ENCODE peak calls at places on chromosomes 7 and 10, in seven cellular contexts. H is ovary, Q is GM12878, M is BE2C, T is esophagus squamous epithelium, C is WTC11, K is nephron progenitor cell. U is an unnamed sample.
A peak's percentile ranks its signal among the peaks of the same experiment; 100 is the strongest.

GRCh38 chr10:10780746-10781145 is 236.9 kb upstream of the CELF2 start:
- DNase-seq in H (no peak), Q (no peak), M (no peak), T (no peak), C (no peak), K (no peak), U (no peak)

GRCh38 chr7:2452074-2452507 is 24.1 kb downstream of the GRIFIN start:
- DNase-seq in H (no peak), Q (no peak), M (peak; percentile 26), T (no peak), C (no peak), K (no peak), U (no peak)

GRCh38 chr10:82674036-82674435 is 799.0 kb downstream of the NRG3 start:
- DNase-seq in H (no peak), Q (no peak), M (no peak), T (no peak), C (no peak), K (no peak), U (no peak)

GRCh38 chr10:130227883-130228282 is 91.7 kb downstream of the GLRX3 start:
- DNase-seq in H (no peak), Q (no peak), M (no peak), T (no peak), C (no peak), K (no peak), U (no peak)

GRCh38 chr7:136911362-136911761 is 42.9 kb downstream of the CHRM2 start:
- DNase-seq in H (no peak), Q (no peak), M (peak; percentile 14), T (no peak), C (no peak), K (no peak), U (no peak)

GRCh38 chr10:75263806-75264205 is 28.0 kb upstream of the COMTD1 start:
- DNase-seq in H (no peak), Q (no peak), M (no peak), T (no peak), C (no peak), K (no peak), U (no peak)

GRCh38 chr10:21527634-21528451 is 2.4 kb upstream of the SKIDA1 start:
- DNase-seq in H (no peak), Q (no peak), M (no peak), T (no peak), C (no peak), K (no peak), U (no peak)

GRCh38 chr7:71824356-71824755 is 587.8 kb downstream of the CALN1 start:
- DNase-seq in H (no peak), Q (no peak), M (no peak), T (no peak), C (no peak), K (no peak), U (no peak)

DNA sequence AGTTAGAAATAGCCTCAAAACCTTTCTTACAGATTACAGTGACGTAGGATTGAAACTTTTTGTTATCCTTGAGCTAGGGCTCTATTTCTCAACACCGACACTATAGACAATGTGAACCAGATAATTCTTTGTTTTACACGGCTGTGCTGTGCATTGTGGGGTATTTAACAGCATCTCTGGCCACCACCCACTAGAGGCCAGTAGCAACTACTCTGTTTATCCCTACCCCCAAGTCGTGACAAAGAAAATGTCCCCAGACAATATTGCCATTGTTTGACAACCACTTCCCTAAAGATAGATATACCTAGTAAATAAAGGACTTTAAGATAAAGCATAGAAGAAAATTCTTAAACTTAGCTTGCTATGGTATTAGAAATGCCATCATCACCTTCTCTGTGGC is 359.6 kb downstream of the ARL4A start:
- DNase-seq in H (no peak), Q (no peak), M (no peak), T (no peak), C (no peak), K (no peak), U (no peak)
- TF ChIP-seq CTCF in H (no peak), Q (no peak), M (no peak), T (no peak), C (no peak), K (no peak), U (no peak)

GRCh38 chr10:9315292-9315691 is 1260.8 kb downstream of the GATA3 start:
- DNase-seq in H (no peak), Q (no peak), M (no peak), T (no peak), C (no peak), K (no peak), U (no peak)

DNA sequence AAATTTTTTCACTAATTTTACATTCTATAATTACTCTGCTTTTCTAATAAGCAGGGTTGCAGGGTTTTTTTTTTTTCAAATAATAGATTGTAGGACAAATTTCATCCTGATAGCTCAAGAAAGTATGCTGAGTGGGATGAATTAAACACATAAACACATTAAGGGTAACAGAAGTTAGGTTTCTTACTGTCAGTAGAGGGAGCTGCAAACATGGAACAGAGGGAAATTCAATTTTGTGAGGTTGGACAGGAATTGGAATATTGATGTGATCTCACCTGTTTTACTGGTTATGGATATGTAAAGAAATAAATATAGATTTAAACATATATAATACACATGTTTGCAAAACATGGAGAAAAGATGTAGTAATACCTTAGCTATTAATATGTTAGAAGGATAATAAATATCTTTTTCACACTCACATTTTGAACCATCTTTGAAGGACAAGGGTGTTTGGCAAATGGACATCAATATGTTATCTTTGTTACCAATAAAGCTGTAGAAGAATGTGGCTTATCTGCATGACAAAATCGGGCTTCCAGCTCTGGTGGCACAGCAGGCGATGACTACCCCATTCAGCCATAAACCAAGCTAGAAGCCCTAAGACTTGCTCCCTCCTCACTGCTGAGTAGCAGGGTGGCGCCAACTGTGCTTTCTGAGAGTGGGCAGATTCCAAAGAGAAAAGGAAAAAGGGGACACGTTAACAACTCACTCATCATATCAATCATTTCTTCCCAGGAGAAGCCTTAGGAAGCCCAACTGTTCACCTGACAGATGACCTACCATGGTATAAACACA is 1257.4 kb downstream of the GATA3 start:
- DNase-seq in H (no peak), Q (no peak), M (no peak), T (no peak), C (no peak), K (no peak), U (no peak)
- TF ChIP-seq CTCF in H (no peak), Q (no peak), M (peak; percentile 39), T (no peak), C (no peak), K (peak; percentile 29), U (peak; percentile 14)

GRCh38 chr7:120680986-120681385 is 177.0 kb downstream of the TSPAN12 start:
- DNase-seq in H (no peak), Q (no peak), M (no peak), T (no peak), C (no peak), K (no peak), U (no peak)

GRCh38 chr7:120675076-120675475 is 182.9 kb downstream of the TSPAN12 start:
- DNase-seq in H (no peak), Q (no peak), M (no peak), T (no peak), C (no peak), K (no peak), U (no peak)

GRCh38 chr7:120677535-120677934 is 180.4 kb downstream of the TSPAN12 start:
- DNase-seq in H (no peak), Q (no peak), M (no peak), T (no peak), C (no peak), K (no peak), U (no peak)
- TF ChIP-seq CTCF in H (no peak), Q (no peak), M (no peak), T (no peak), C (no peak), K (no peak), U (no peak)

DNA sequence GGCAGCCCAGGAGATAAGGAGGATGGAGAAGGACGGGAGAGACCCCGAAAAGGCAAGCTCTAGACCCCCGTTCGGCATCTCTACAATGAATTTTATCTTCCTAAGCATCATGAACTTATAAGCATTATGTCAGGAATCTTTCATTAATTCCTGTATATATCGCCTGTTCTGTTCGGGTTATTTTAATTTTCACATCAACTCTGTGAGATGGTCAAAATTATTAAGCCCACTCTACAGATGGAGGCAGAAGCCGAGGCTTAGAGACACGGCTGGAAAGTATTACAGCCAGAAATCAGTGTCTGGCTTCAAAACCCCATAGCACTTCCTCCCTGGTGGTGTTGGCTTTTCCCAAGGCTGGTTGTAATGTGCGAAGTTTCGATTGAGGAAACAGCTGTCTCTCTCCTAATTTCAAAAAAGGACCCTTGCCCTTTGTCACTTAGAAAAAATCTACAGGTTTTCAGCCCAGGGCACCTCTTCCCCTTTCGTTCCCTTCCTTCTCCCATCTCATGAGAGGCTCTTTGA is 1.5 kb upstream of the GRM8 start:
- DNase-seq in H (no peak), Q (no peak), M (no peak), T (no peak), C (no peak), K (no peak), U (no peak)
- TF ChIP-seq CTCF in H (no peak), Q (no peak), M (no peak), T (no peak), C (no peak), K (no peak), U (no peak)

DNA sequence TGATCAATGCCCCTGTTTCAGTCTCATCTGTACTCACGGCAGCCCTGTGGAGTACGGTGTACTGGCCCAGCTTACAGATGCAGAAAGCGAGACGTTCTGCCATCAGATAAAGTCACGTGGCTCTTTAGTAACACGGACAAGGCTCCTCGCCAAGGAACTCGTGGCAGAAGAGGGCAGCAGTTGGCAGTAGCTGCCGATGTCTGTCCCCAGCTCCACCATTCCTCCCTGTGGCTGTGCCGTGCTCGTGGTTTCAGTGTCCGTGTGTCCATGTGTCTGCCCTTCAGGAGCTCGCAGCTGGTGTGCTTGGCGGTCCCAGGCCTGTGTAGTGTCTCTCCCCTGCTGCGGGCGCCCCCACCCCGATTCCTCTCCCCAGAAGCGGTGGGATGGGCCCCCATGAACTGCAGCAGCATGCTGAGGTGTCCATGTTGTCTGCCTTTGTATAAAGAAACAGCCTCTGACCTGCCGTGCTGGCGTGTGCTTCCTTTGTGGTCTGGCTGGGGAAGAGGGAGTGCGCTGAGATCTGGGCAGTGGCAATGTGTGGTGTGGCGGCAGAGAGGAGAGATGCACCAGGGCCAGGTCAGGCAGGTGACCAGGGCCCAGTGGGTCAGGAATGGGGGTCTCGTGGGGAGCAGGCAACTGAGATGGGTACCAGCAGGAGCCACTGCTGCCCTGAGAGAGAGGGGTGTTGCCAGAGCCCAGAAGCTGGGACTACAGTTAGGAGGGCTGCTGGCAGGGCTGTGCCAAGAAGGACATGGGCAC is 9.8 kb downstream of the RHBDD2 start:
- DNase-seq in H (no peak), Q (no peak), M (no peak), T (no peak), C (no peak), K (no peak), U (no peak)
- TF ChIP-seq CTCF in H (no peak), Q (no peak), M (no peak), T (no peak), C (no peak), K (no peak), U (no peak)

DNA sequence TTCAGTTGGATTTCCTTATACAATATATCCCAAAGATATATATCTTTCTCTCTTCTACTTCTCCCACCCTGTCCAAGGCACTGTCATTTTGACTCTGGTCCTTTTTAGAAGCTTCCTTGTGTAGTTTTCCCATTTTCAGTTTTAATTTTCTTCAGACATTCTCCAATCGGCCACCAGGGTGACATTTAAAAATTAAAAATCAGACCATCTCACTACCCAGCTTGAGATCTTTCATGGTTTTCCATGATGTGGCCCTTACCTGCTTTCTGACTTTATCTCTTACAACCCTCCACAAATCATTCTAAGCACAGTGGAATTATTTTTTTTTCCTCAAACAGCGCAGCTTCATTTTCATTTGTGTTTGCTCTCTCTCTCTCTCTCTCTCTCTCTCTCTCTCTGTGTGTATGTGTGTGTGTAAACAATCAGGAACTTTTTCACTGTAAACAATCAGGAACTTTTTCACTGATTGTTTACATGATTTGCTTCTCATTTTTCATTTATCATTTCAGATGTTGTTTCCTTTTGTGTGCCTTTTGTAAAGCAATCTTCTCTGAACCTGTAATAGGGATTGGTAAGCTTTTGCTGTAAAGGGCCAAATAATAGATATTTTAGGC is 348.8 kb downstream of the ATRNL1 start:
- DNase-seq in H (no peak), Q (no peak), M (no peak), T (no peak), C (no peak), K (no peak), U (no peak)
- TF ChIP-seq CTCF in H (no peak), Q (no peak), M (peak; percentile 14), T (no peak), C (no peak), K (no peak), U (peak; percentile 81)

U was measured in endothelial cell.